ENCODE peak calls at places on chromosomes 6 and 20, in seven cellular contexts. One of them, this sample, is unnamed.

GRCh38 chr20:35284992-35285805 is 627 bp upstream of the EIF6 start:
- DNase-seq in Panc1: no peak
- DNase-seq in upper lobe of left lung: no peak
- DNase-seq in GM23338: no peak
- DNase-seq in vagina: no peak
- DNase-seq in esophagus muscularis mucosa: no peak
- DNase-seq in suprapubic skin: no peak
- DNase-seq in this sample: no peak

GRCh38 chr6:28207244-28208179 is 17.6 kb upstream of the ZSCAN9 start:
- DNase-seq in suprapubic skin: no peak
- DNase-seq in Panc1: no peak
- DNase-seq in vagina: no peak
- DNase-seq in GM23338: peak; percentile 85
- DNase-seq in upper lobe of left lung: peak; percentile 31
- DNase-seq in esophagus muscularis mucosa: no peak
- DNase-seq in this sample: no peak

GRCh38 chr20:41418031-41418430 is 51.4 kb upstream of the EMILIN3 start:
- DNase-seq in vagina: peak; percentile 58
- DNase-seq in esophagus muscularis mucosa: no peak
- DNase-seq in Panc1: no peak
- DNase-seq in GM23338: no peak
- DNase-seq in upper lobe of left lung: no peak
- DNase-seq in suprapubic skin: no peak
- DNase-seq in this sample: no peak

GRCh38 chr20:18259730-18260129 is 28.6 kb upstream of the ZNF133 start:
- DNase-seq in esophagus muscularis mucosa: no peak
- DNase-seq in suprapubic skin: no peak
- DNase-seq in Panc1: no peak
- DNase-seq in vagina: no peak
- DNase-seq in upper lobe of left lung: no peak
- DNase-seq in GM23338: no peak
- DNase-seq in this sample: no peak

GRCh38 chr6:100592929-100593328 is 128.2 kb upstream of the SIM1 start:
- DNase-seq in esophagus muscularis mucosa: no peak
- DNase-seq in upper lobe of left lung: no peak
- DNase-seq in GM23338: no peak
- DNase-seq in vagina: no peak
- DNase-seq in Panc1: no peak
- DNase-seq in suprapubic skin: no peak
- DNase-seq in this sample: no peak

GRCh38 chr20:61942526-61942925 is 123.2 kb downstream of the TAF4 start:
- DNase-seq in GM23338: no peak
- DNase-seq in vagina: no peak
- DNase-seq in upper lobe of left lung: no peak
- DNase-seq in suprapubic skin: peak; percentile 33
- DNase-seq in esophagus muscularis mucosa: no peak
- DNase-seq in Panc1: no peak
- DNase-seq in this sample: peak; percentile 14

GRCh38 chr20:49347156-49347555 is 69.3 kb upstream of the ZNFX1 start:
- DNase-seq in Panc1: no peak
- DNase-seq in GM23338: no peak
- DNase-seq in suprapubic skin: no peak
- DNase-seq in esophagus muscularis mucosa: no peak
- DNase-seq in vagina: no peak
- DNase-seq in upper lobe of left lung: no peak
- DNase-seq in this sample: no peak

GRCh38 chr20:49712918-49713778 is 530 bp downstream of the B4GALT5 start:
- DNase-seq in Panc1: no peak
- DNase-seq in upper lobe of left lung: peak; percentile 53
- DNase-seq in suprapubic skin: peak; percentile 77
- DNase-seq in GM23338: peak; percentile 85
- DNase-seq in vagina: no peak
- DNase-seq in esophagus muscularis mucosa: no peak
- DNase-seq in this sample: peak; percentile 26

GRCh38 chr6:72525821-72526550 is 95.9 kb upstream of the KCNQ5 start:
- DNase-seq in suprapubic skin: no peak
- DNase-seq in esophagus muscularis mucosa: no peak
- DNase-seq in upper lobe of left lung: no peak
- DNase-seq in vagina: no peak
- DNase-seq in Panc1: no peak
- DNase-seq in GM23338: no peak
- DNase-seq in this sample: no peak

GRCh38 chr6:83071023-83071422 is 3.6 kb downstream of the DOP1A start:
- DNase-seq in Panc1: no peak
- DNase-seq in suprapubic skin: no peak
- DNase-seq in GM23338: peak; percentile 17
- DNase-seq in esophagus muscularis mucosa: no peak
- DNase-seq in upper lobe of left lung: no peak
- DNase-seq in vagina: no peak
- DNase-seq in this sample: no peak

GRCh38 chr20:56829788-56830385 is 200.8 kb downstream of the TFAP2C start:
- DNase-seq in GM23338: peak; percentile 56
- DNase-seq in suprapubic skin: no peak
- DNase-seq in vagina: no peak
- DNase-seq in Panc1: no peak
- DNase-seq in esophagus muscularis mucosa: no peak
- DNase-seq in upper lobe of left lung: no peak
- DNase-seq in this sample: no peak

GRCh38 chr20:58228484-58229197 is at the start of gene ANKRD60:
- DNase-seq in suprapubic skin: no peak
- DNase-seq in Panc1: no peak
- DNase-seq in upper lobe of left lung: no peak
- DNase-seq in GM23338: peak; percentile 83
- DNase-seq in esophagus muscularis mucosa: no peak
- DNase-seq in vagina: peak; percentile 65
- DNase-seq in this sample: no peak

GRCh38 chr6:87722831-87723726 is 21.0 kb upstream of the AKIRIN2 start:
- DNase-seq in upper lobe of left lung: peak; percentile 84
- DNase-seq in GM23338: peak; percentile 84
- DNase-seq in Panc1: peak; percentile 97
- DNase-seq in vagina: no peak
- DNase-seq in esophagus muscularis mucosa: no peak
- DNase-seq in suprapubic skin: no peak
- DNase-seq in this sample: peak; percentile 65

GRCh38 chr6:341914-342831 is 49.4 kb upstream of the IRF4 start:
- DNase-seq in vagina: no peak
- DNase-seq in GM23338: no peak
- DNase-seq in upper lobe of left lung: no peak
- DNase-seq in Panc1: no peak
- DNase-seq in esophagus muscularis mucosa: no peak
- DNase-seq in suprapubic skin: no peak
- DNase-seq in this sample: no peak

GRCh38 chr20:824916-825315 is 8.6 kb upstream of the FAM110A start:
- DNase-seq in esophagus muscularis mucosa: no peak
- DNase-seq in GM23338: no peak
- DNase-seq in vagina: peak; percentile 42
- DNase-seq in suprapubic skin: no peak
- DNase-seq in Panc1: no peak
- DNase-seq in upper lobe of left lung: peak; percentile 8
- DNase-seq in this sample: no peak

GRCh38 chr20:47790032-47790965 is 5.0 kb upstream of the SULF2 start:
- DNase-seq in vagina: no peak
- DNase-seq in upper lobe of left lung: no peak
- DNase-seq in esophagus muscularis mucosa: no peak
- DNase-seq in GM23338: no peak
- DNase-seq in Panc1: no peak
- DNase-seq in suprapubic skin: no peak
- DNase-seq in this sample: no peak

GRCh38 chr6:150068786-150069648 is at the start of gene ULBP3:
- DNase-seq in upper lobe of left lung: peak; percentile 91
- DNase-seq in esophagus muscularis mucosa: peak; percentile 94
- DNase-seq in GM23338: peak; percentile 86
- DNase-seq in vagina: no peak
- DNase-seq in Panc1: no peak
- DNase-seq in suprapubic skin: peak; percentile 90
- DNase-seq in this sample: peak; percentile 81

GRCh38 chr6:109834595-109835437 is 143.3 kb upstream of the GPR6 start:
- DNase-seq in upper lobe of left lung: no peak
- DNase-seq in GM23338: no peak
- DNase-seq in Panc1: no peak
- DNase-seq in vagina: no peak
- DNase-seq in suprapubic skin: no peak
- DNase-seq in esophagus muscularis mucosa: no peak
- DNase-seq in this sample: no peak

GRCh38 chr20:45836841-45837240 is 3.2 kb downstream of the SNX21 start:
- DNase-seq in suprapubic skin: no peak
- DNase-seq in vagina: no peak
- DNase-seq in upper lobe of left lung: no peak
- DNase-seq in GM23338: no peak
- DNase-seq in Panc1: no peak
- DNase-seq in esophagus muscularis mucosa: no peak
- DNase-seq in this sample: no peak

GRCh38 chr6:161701051-161701450 is 427.2 kb upstream of the AGPAT4 start:
- DNase-seq in esophagus muscularis mucosa: no peak
- DNase-seq in upper lobe of left lung: no peak
- DNase-seq in suprapubic skin: no peak
- DNase-seq in Panc1: no peak
- DNase-seq in vagina: no peak
- DNase-seq in GM23338: no peak
- DNase-seq in this sample: no peak

GRCh38 chr6:347951-348859 is 43.3 kb upstream of the IRF4 start:
- DNase-seq in esophagus muscularis mucosa: no peak
- DNase-seq in GM23338: no peak
- DNase-seq in Panc1: no peak
- DNase-seq in suprapubic skin: no peak
- DNase-seq in upper lobe of left lung: no peak
- DNase-seq in vagina: no peak
- DNase-seq in this sample: no peak

DNA sequence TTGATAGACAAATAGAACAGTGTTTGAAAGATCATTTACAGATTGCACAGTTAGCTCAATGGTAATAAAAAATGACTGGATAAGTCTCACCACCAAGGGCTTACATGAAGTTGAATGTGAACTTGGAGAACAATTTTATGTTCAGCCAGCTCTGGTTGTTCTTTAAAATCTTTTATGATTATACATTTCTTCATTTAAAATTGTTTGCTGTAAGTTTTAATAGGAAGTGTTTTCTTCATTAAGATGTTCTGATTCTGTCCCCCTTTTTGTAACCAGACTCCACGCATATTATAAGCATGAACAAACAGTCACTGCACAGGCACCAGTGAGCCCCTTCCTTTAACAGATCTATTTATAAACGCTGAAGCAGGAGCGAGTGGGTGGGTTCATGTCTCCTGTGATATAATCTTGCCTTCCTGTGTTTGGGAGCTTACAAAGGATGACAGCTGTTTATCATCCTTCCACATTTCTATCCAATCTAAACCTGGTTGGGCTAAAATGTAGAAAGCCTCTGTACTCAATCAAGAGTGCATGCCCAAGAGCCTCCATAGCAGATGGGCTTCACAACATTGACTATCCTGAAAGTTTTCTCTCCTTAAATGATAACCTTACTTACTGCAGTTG is 299.3 kb downstream of the PRL start:
- DNase-seq in suprapubic skin: no peak
- DNase-seq in esophagus muscularis mucosa: no peak
- DNase-seq in GM23338: no peak
- DNase-seq in upper lobe of left lung: no peak
- DNase-seq in vagina: no peak
- DNase-seq in Panc1: no peak
- DNase-seq in this sample: no peak
- H3K27ac ChIP-seq in suprapubic skin: no peak overlapping the region
- H3K27ac ChIP-seq in esophagus muscularis mucosa: no peak overlapping the region
- H3K27ac ChIP-seq in GM23338: no peak overlapping the region
- H3K27ac ChIP-seq in upper lobe of left lung: no peak overlapping the region
- H3K27ac ChIP-seq in vagina: no peak overlapping the region
- H3K27ac ChIP-seq in Panc1: no peak overlapping the region
- H3K27ac ChIP-seq in this sample: peak overlapping the region; percentile 14

DNA sequence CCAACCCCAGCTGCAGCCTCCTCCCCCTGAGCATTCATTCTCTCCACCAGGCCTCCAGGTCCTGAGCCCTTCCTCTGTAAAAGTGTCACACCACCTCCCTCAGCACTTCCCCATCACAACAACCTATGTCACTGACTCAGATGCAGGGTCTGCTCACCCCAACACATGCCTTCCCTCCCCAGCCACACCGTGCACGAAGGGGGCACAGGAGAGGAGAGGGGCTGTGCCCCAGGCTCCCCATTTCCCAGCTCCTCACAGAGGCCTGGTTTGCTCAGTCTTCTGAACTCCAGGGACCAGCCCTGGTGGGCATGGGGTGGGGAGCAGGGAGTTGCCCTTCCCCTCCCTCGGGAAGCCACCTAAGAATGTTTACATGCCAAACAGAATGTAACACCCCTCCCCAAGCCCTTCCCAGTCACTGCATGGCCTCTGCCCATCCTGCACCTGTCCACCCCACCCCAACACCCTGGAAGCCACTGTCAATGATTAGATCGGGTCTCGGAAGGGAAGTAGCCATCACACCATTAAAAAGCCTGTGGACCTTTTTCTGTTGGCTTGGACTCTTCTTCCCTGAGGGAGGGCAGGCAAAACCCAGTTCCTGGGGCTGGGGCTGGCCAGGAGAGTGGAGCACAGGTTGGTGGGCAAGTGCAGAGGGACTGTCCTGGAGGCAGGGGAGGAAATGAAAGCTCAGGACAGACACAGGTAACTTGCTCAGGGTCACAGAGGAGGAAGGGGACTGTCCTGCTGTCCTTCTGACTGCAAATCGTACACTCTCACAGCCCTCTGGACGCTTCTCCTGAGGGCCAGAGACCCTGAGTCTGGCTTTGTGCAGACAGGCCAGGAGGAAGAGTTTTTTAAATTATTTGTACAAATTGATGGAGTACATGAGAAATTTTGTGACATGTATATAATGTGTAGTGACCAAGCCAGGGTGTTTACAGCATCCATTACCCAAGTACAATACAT is 10.1 kb upstream of the SLC22A7 start:
- DNase-seq in GM23338: no peak
- DNase-seq in esophagus muscularis mucosa: no peak
- DNase-seq in upper lobe of left lung: no peak
- DNase-seq in vagina: no peak
- DNase-seq in suprapubic skin: no peak
- DNase-seq in Panc1: no peak
- DNase-seq in this sample: no peak
- TF ChIP-seq POLR2AphosphoS5 in GM23338: no peak
- TF ChIP-seq POLR2AphosphoS5 in esophagus muscularis mucosa: no peak
- TF ChIP-seq POLR2AphosphoS5 in upper lobe of left lung: no peak
- TF ChIP-seq POLR2AphosphoS5 in vagina: no peak
- TF ChIP-seq POLR2AphosphoS5 in suprapubic skin: no peak
- TF ChIP-seq POLR2AphosphoS5 in Panc1: no peak
- TF ChIP-seq POLR2AphosphoS5 in this sample: no peak

GRCh38 chr6:36358235-36358915 is 21.7 kb upstream of the BNIP5 start:
- DNase-seq in suprapubic skin: no peak
- DNase-seq in Panc1: no peak
- DNase-seq in esophagus muscularis mucosa: no peak
- DNase-seq in vagina: no peak
- DNase-seq in GM23338: no peak
- DNase-seq in upper lobe of left lung: peak; percentile 48
- DNase-seq in this sample: no peak
- H3K4me3 ChIP-seq in suprapubic skin: no peak overlapping the region
- H3K4me3 ChIP-seq in Panc1: no peak overlapping the region
- H3K4me3 ChIP-seq in esophagus muscularis mucosa: no peak overlapping the region
- H3K4me3 ChIP-seq in vagina: no peak overlapping the region
- H3K4me3 ChIP-seq in GM23338: no peak overlapping the region
- H3K4me3 ChIP-seq in upper lobe of left lung: no peak overlapping the region
- H3K4me3 ChIP-seq in this sample: no peak overlapping the region

DNA sequence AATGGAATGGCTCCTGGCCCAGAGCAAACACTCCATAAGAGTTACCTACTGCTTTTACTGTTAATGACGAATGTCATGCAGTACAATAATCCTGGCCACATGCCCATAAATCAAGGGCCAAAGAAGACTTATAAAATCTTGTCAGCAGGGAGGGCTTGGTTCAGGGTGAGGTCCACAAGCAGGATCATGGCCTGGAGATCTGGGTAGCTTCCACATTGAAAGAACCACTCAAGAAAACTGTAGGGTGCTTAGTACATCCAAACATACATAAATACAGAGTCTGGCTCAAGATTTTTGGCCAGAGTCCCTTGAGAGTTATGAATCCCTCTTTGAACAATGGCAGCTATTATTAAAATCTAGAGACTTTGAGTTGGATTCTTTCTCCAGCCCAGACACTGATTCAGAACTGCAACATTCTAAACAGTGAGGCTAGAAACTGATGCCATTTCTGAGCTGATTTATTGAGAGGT is 188.7 kb downstream of the CDC5L start:
- DNase-seq in suprapubic skin: no peak
- DNase-seq in vagina: no peak
- DNase-seq in GM23338: no peak
- DNase-seq in esophagus muscularis mucosa: no peak
- DNase-seq in Panc1: no peak
- DNase-seq in upper lobe of left lung: no peak
- DNase-seq in this sample: no peak
- H3K27ac ChIP-seq in suprapubic skin: no peak overlapping the region
- H3K27ac ChIP-seq in vagina: no peak overlapping the region
- H3K27ac ChIP-seq in GM23338: no peak overlapping the region
- H3K27ac ChIP-seq in esophagus muscularis mucosa: no peak overlapping the region
- H3K27ac ChIP-seq in Panc1: no peak overlapping the region
- H3K27ac ChIP-seq in upper lobe of left lung: no peak overlapping the region
- H3K27ac ChIP-seq in this sample: no peak overlapping the region